ENCODE peak calls at places on chromosome 17, in five cellular contexts. One of them, this sample, is unnamed.
A peak's percentile ranks its signal among the peaks of the same experiment; 100 is the strongest.

GRCh38 chr17:16428098-16428882 is 12.9 kb downstream of the TRPV2 start:
- DNase-seq in stomach: peak; percentile 73
- DNase-seq in heart left ventricle: peak; percentile 69
- DNase-seq in uterus: peak; percentile 56
- DNase-seq in IMR-90: peak; percentile 59
- DNase-seq in this sample: peak; percentile 77

GRCh38 chr17:45382226-45382625 is 50.4 kb downstream of the ARHGAP27 start:
- DNase-seq in stomach: no peak
- DNase-seq in heart left ventricle: no peak
- DNase-seq in uterus: no peak
- DNase-seq in IMR-90: peak; percentile 37
- DNase-seq in this sample: no peak

GRCh38 chr17:44556114-44556853 is 1.0 kb upstream of the FZD2 start:
- DNase-seq in stomach: peak; percentile 29
- DNase-seq in heart left ventricle: peak; percentile 42
- DNase-seq in uterus: peak; percentile 34
- DNase-seq in IMR-90: peak; percentile 63
- DNase-seq in this sample: peak; percentile 35

GRCh38 chr17:20022701-20023100 is 13.5 kb downstream of the SPECC1 start:
- DNase-seq in stomach: no peak
- DNase-seq in heart left ventricle: no peak
- DNase-seq in uterus: no peak
- DNase-seq in IMR-90: no peak
- DNase-seq in this sample: no peak

GRCh38 chr17:1627987-1628855 is at the start of gene SLC43A2:
- DNase-seq in stomach: peak; percentile 84
- DNase-seq in heart left ventricle: peak; percentile 84
- DNase-seq in uterus: peak; percentile 74
- DNase-seq in IMR-90: peak; percentile 70
- DNase-seq in this sample: peak; percentile 83

GRCh38 chr17:80785477-80786178 is 206.0 kb upstream of the CHMP6 start:
- DNase-seq in stomach: no peak
- DNase-seq in heart left ventricle: no peak
- DNase-seq in uterus: no peak
- DNase-seq in IMR-90: no peak
- DNase-seq in this sample: peak; percentile 93

GRCh38 chr17:38742431-38743308 is 5.5 kb downstream of the PCGF2 start:
- DNase-seq in stomach: no peak
- DNase-seq in heart left ventricle: no peak
- DNase-seq in uterus: peak; percentile 68
- DNase-seq in IMR-90: peak; percentile 84
- DNase-seq in this sample: peak; percentile 37

GRCh38 chr17:47955497-47956461 is 1.9 kb downstream of the PRR15L start:
- DNase-seq in stomach: peak; percentile 94
- DNase-seq in heart left ventricle: no peak
- DNase-seq in uterus: no peak
- DNase-seq in IMR-90: no peak
- DNase-seq in this sample: peak; percentile 99

GRCh38 chr17:20091161-20092029 is 82.2 kb downstream of the SPECC1 start:
- DNase-seq in stomach: no peak
- DNase-seq in heart left ventricle: peak; percentile 58
- DNase-seq in uterus: no peak
- DNase-seq in IMR-90: no peak
- DNase-seq in this sample: no peak

GRCh38 chr17:68431661-68432071 is 25.6 kb downstream of the WIPI1 start:
- DNase-seq in stomach: no peak
- DNase-seq in heart left ventricle: no peak
- DNase-seq in uterus: no peak
- DNase-seq in IMR-90: peak; percentile 23
- DNase-seq in this sample: peak; percentile 70

GRCh38 chr17:46895171-46895570 is 27.8 kb upstream of the GOSR2 start:
- DNase-seq in stomach: no peak
- DNase-seq in heart left ventricle: no peak
- DNase-seq in uterus: no peak
- DNase-seq in IMR-90: no peak
- DNase-seq in this sample: no peak

DNA sequence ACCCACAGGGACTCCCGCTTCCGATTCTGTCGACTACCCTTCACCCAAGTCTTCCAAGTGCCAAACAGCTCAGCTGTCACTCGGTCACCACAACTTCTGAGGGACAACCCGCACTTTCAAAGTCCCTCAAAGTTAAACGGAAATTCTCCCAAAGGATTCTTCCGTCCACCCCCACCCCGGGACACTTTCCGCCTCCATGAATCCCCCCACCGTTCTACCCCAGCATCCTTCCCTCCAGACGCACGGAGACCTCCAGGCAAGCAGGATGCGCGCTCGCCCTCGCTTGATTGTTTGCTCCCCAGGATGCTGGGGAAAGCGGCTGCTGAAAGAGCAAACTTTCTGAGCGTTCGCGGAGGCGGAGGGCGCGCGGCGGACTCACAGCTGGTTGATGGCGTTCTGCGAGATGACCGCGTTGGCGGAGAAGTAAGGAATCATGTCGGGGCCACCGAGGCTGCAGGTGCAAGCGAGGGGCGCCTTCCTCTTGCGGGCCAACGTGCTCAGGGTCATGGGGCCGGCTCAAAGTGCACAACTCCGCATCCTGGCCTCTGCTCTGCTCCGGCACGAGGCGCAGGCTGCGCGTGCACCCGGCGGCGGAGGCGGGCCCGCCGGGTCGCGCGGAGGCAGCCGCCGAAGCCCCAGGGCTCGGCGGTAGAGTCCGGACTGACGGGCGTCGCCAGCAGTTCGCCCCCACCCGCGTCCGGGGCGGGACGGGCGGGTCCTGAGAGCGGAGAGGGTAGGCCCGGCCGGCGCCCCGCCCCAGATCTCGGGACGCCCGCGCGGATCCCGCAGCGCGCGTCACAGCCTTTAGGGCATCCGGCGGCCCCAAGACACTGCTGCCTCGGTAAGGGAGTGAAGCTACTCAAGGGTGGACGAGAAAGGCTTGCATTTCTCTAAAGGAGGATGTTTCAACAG is 138.3 kb upstream of the CORO6 start:
- DNase-seq in stomach: peak; percentile 82
- DNase-seq in heart left ventricle: peak; percentile 94
- DNase-seq in uterus: peak; percentile 88
- DNase-seq in IMR-90: peak; percentile 83
- DNase-seq in this sample: peak; percentile 85
- TF ChIP-seq POLR2A in stomach: no peak
- TF ChIP-seq POLR2A in heart left ventricle: peak; percentile 33
- TF ChIP-seq POLR2A in uterus: peak; percentile 41
- TF ChIP-seq POLR2A in IMR-90: peak; percentile 78
- TF ChIP-seq POLR2A in this sample: no peak

DNA sequence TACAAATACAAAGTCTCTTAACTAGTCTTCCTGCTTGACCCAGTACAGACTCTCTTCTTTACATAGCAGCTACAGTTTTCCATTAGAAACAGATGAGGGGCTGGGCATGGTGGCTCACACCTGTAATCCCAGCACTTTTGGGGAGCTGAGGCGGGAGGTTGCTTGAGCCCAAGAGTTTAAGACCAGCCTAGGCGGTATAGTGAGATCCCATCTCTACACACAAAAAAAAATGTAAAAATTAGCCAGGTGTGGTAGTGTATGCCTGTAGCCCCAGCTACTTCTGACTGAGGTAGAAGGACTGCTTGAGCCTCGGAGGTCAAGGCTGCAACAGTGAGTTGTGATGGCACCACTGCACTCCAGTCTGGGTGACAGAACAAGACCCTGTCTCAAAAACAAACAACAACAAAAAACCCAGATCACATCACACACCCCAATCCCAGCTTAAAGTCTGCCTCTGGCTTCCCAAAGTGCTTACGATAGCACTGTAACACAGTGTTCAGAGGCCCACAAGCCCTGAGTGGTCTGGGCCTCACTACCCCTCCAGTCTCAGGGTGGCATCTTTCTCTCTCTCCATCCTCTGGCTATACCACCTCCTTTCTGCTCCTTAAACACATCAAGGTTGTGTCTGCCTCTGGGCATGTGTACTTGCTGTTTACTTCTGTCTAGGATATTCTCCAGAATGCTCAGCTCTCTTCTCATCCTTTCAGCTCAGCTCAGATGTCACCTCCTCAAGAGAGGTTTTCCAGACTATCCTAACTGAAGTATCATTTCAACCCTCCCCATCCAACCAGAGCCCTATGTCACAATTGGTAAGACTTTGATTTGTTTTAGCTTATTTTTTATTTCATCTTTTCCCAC is 4.0 kb downstream of the MMD start:
- DNase-seq in stomach: no peak
- DNase-seq in heart left ventricle: no peak
- DNase-seq in uterus: no peak
- DNase-seq in IMR-90: no peak
- DNase-seq in this sample: no peak
- H3K36me3 ChIP-seq in stomach: peaks cover 11% of the 10 kb centered on the region
- H3K36me3 ChIP-seq in heart left ventricle: no peaks in the 10 kb centered on the region
- H3K36me3 ChIP-seq in uterus: no peaks in the 10 kb centered on the region
- H3K36me3 ChIP-seq in IMR-90: peaks cover 7% of the 10 kb centered on the region
- H3K36me3 ChIP-seq in this sample: no peaks in the 10 kb centered on the region

GRCh38 chr17:41657164-41657754 is 31.4 kb upstream of the EIF1 start:
- DNase-seq in stomach: no peak
- DNase-seq in heart left ventricle: no peak
- DNase-seq in uterus: no peak
- DNase-seq in IMR-90: no peak
- DNase-seq in this sample: no peak

GRCh38 chr17:41659813-41660212 is 28.9 kb upstream of the EIF1 start:
- DNase-seq in stomach: no peak
- DNase-seq in heart left ventricle: no peak
- DNase-seq in uterus: no peak
- DNase-seq in IMR-90: peak; percentile 22
- DNase-seq in this sample: no peak

GRCh38 chr17:41655611-41656111 is 31.3 kb upstream of the KRT17 start:
- DNase-seq in stomach: peak; percentile 92
- DNase-seq in heart left ventricle: peak; percentile 13
- DNase-seq in uterus: no peak
- DNase-seq in IMR-90: no peak
- DNase-seq in this sample: peak; percentile 96

GRCh38 chr17:41656249-41657023 is 32.1 kb upstream of the KRT17 start:
- DNase-seq in stomach: no peak
- DNase-seq in heart left ventricle: peak; percentile 14
- DNase-seq in uterus: no peak
- DNase-seq in IMR-90: no peak
- DNase-seq in this sample: no peak

GRCh38 chr17:41657936-41658335 is 30.7 kb upstream of the EIF1 start:
- DNase-seq in stomach: no peak
- DNase-seq in heart left ventricle: peak; percentile 4
- DNase-seq in uterus: no peak
- DNase-seq in IMR-90: no peak
- DNase-seq in this sample: no peak
- TF ChIP-seq POLR2A in stomach: no peak
- TF ChIP-seq POLR2A in heart left ventricle: no peak
- TF ChIP-seq POLR2A in uterus: no peak
- TF ChIP-seq POLR2A in IMR-90: no peak
- TF ChIP-seq POLR2A in this sample: no peak

GRCh38 chr17:57108656-57109392 is 23.8 kb downstream of the AKAP1 start:
- DNase-seq in stomach: no peak
- DNase-seq in heart left ventricle: peak; percentile 82
- DNase-seq in uterus: no peak
- DNase-seq in IMR-90: no peak
- DNase-seq in this sample: no peak
- H3K36me3 ChIP-seq in stomach: peaks cover 53% of the 10 kb centered on the region
- H3K36me3 ChIP-seq in heart left ventricle: no peaks in the 10 kb centered on the region
- H3K36me3 ChIP-seq in uterus: no peaks in the 10 kb centered on the region
- H3K36me3 ChIP-seq in IMR-90: peaks cover 2% of the 10 kb centered on the region
- H3K36me3 ChIP-seq in this sample: peaks cover 16% of the 10 kb centered on the region

GRCh38 chr17:27462149-27462548 is 5.9 kb downstream of the KSR1 start:
- DNase-seq in stomach: no peak
- DNase-seq in heart left ventricle: no peak
- DNase-seq in uterus: no peak
- DNase-seq in IMR-90: no peak
- DNase-seq in this sample: no peak

GRCh38 chr17:27458524-27458908 is 2.3 kb downstream of the KSR1 start:
- DNase-seq in stomach: no peak
- DNase-seq in heart left ventricle: no peak
- DNase-seq in uterus: no peak
- DNase-seq in IMR-90: no peak
- DNase-seq in this sample: no peak

GRCh38 chr17:27459433-27459832 is 3.2 kb downstream of the KSR1 start:
- DNase-seq in stomach: no peak
- DNase-seq in heart left ventricle: no peak
- DNase-seq in uterus: no peak
- DNase-seq in IMR-90: no peak
- DNase-seq in this sample: peak; percentile 23

GRCh38 chr17:27461192-27461859 is 5.1 kb downstream of the KSR1 start:
- DNase-seq in stomach: no peak
- DNase-seq in heart left ventricle: no peak
- DNase-seq in uterus: no peak
- DNase-seq in IMR-90: no peak
- DNase-seq in this sample: peak; percentile 17

GRCh38 chr17:27460196-27460725 is 4.0 kb downstream of the KSR1 start:
- DNase-seq in stomach: no peak
- DNase-seq in heart left ventricle: no peak
- DNase-seq in uterus: no peak
- DNase-seq in IMR-90: no peak
- DNase-seq in this sample: no peak
- TF ChIP-seq POLR2A in stomach: no peak
- TF ChIP-seq POLR2A in heart left ventricle: no peak
- TF ChIP-seq POLR2A in uterus: no peak
- TF ChIP-seq POLR2A in IMR-90: no peak
- TF ChIP-seq POLR2A in this sample: no peak

DNA sequence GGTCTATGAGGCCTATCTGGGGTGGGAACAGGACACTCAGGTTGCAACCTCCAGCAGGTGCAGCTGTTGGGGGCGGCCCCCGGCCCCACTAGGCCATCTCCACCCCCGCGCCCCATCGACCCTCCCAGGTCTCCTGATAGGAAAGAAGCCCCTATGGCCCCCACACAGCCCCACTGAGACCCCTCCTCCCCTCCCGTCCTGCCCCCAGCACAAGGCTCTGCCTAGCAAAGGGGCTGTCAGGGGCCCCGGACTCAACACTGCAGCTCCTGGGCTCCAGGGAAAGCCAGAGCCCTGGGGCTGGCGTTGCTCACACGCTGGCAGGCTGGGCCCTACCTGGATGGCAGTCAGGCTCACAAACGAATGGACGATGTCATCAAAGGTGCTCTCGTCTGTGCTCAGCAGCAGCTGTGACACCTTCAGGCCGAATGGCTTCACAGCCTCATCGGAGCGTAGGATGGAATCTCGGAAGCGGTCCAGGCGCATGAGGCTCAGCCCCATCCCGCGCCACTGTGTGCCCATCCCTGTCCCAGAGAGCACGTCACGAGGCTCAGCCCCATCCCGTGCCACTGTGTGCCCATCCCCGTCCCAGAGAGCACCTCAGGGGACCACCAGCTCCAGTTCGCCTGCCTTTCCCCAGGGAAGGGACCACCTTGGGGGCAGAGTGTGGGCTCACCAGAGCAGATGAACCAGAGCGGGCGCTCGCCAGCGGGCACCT is 7.3 kb downstream of the FASN start:
- DNase-seq in stomach: no peak
- DNase-seq in heart left ventricle: no peak
- DNase-seq in uterus: no peak
- DNase-seq in IMR-90: no peak
- DNase-seq in this sample: no peak
- H3K36me3 ChIP-seq in stomach: peaks cover 100% of the 10 kb centered on the region
- H3K36me3 ChIP-seq in heart left ventricle: peaks cover 4% of the 10 kb centered on the region
- H3K36me3 ChIP-seq in uterus: no peaks in the 10 kb centered on the region
- H3K36me3 ChIP-seq in IMR-90: peaks cover 90% of the 10 kb centered on the region
- H3K36me3 ChIP-seq in this sample: peaks cover 93% of the 10 kb centered on the region

DNA sequence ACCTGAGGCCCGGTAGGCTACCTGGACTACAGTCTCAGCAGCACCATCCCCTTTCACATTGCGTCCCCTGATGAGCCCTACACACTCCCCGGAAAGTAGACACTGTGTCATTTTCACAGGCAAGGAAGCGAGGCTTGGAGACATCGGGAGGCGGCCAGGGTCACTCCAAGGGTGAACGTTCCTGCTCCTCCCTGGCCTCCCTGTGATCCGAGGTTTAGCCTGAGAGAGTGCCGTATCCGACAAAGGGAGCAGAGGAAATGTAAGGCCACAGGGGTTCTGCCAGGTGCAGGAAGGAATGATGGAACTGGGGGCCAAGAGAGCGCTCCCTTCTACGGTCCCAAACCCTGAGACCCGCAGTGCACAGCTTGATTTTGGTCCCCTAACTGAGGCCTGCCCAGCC is 7.9 kb upstream of the PIK3R6 start:
- DNase-seq in stomach: no peak
- DNase-seq in heart left ventricle: no peak
- DNase-seq in uterus: no peak
- DNase-seq in IMR-90: no peak
- DNase-seq in this sample: no peak
- TF ChIP-seq POLR2A in stomach: no peak
- TF ChIP-seq POLR2A in heart left ventricle: no peak
- TF ChIP-seq POLR2A in uterus: no peak
- TF ChIP-seq POLR2A in IMR-90: no peak
- TF ChIP-seq POLR2A in this sample: no peak